ENCODE peak calls at places on chromosomes 16 and 17, in six cellular contexts. C is suprapubic skin, F is lower lobe of right lung, M is hepatocyte, Z is breast epithelium, X is SK-N-SH. T is an unnamed sample.
A peak's percentile ranks its signal among the peaks of the same experiment; 100 is the strongest.

GRCh38 chr17:60901806-60902205 is 224.2 kb downstream of the BCAS3 start:
- DNase-seq in C (no peak), F (no peak), M (no peak), Z (no peak), X (no peak), T (no peak)

GRCh38 chr16:28260193-28260592 is 32.1 kb upstream of the SBK1 start:
- DNase-seq in C (no peak), F (no peak), M (no peak), Z (no peak), X (no peak), T (no peak)

GRCh38 chr17:37067555-37068111 is 118.9 kb downstream of the AATF start:
- DNase-seq in C (no peak), F (no peak), M (peak; percentile 72), Z (peak; percentile 68), X (peak; percentile 44), T (no peak)

GRCh38 chr16:1580956-1581355 is 30.9 kb downstream of the IFT140 start:
- DNase-seq in C (no peak), F (no peak), M (no peak), Z (no peak), X (no peak), T (no peak)

GRCh38 chr17:42317256-42317966 is 29.1 kb downstream of the STAT5A start:
- DNase-seq in C (no peak), F (no peak), M (peak; percentile 33), Z (no peak), X (no peak), T (no peak)

GRCh38 chr16:85759136-85759535 is 8.2 kb upstream of the C16orf74 start:
- DNase-seq in C (no peak), F (no peak), M (no peak), Z (no peak), X (no peak), T (no peak)

GRCh38 chr17:71460943-71461342 is 659.9 kb upstream of the SOX9 start:
- DNase-seq in C (no peak), F (no peak), M (peak; percentile 54), Z (no peak), X (no peak), T (peak; percentile 49)

GRCh38 chr16:11586375-11586855 is 304 bp downstream of the LITAF start:
- DNase-seq in C (no peak), F (no peak), M (peak; percentile 27), Z (no peak), X (no peak), T (no peak)

GRCh38 chr17:7989781-7990655 is 12.4 kb upstream of the GUCY2D start:
- DNase-seq in C (peak; percentile 93), F (peak; percentile 91), M (peak; percentile 88), Z (peak; percentile 85), X (peak; percentile 93), T (peak; percentile 86)

GRCh38 chr17:32879143-32879542 is 2.2 kb upstream of the MYO1D start:
- DNase-seq in C (no peak), F (no peak), M (no peak), Z (no peak), X (no peak), T (no peak)

GRCh38 chr17:32876414-32877163 is at the start of gene MYO1D:
- DNase-seq in C (peak; percentile 82), F (peak; percentile 83), M (peak; percentile 88), Z (peak; percentile 68), X (peak; percentile 73), T (peak; percentile 85)

GRCh38 chr17:32878211-32878610 is 1.3 kb upstream of the MYO1D start:
- DNase-seq in C (peak; percentile 86), F (peak; percentile 75), M (no peak), Z (peak; percentile 61), X (no peak), T (peak; percentile 72)

GRCh38 chr17:32875904-32876413 is 965 bp downstream of the MYO1D start:
- DNase-seq in C (no peak), F (no peak), M (no peak), Z (no peak), X (no peak), T (no peak)

GRCh38 chr17:32877164-32877764 is 340 bp upstream of the MYO1D start:
- DNase-seq in C (peak; percentile 91), F (peak; percentile 94), M (peak; percentile 98), Z (peak; percentile 87), X (peak; percentile 98), T (peak; percentile 93)
- TF ChIP-seq CTCF in C (peak; percentile 90), F (peak; percentile 73), M (peak; percentile 72), Z (no peak), X (peak; percentile 76), T (peak; percentile 76)

GRCh38 chr17:48057626-48058025 is 9.5 kb downstream of the NFE2L1 start:
- DNase-seq in C (no peak), F (no peak), M (no peak), Z (no peak), X (no peak), T (no peak)

GRCh38 chr17:48056879-48057278 is 8.7 kb downstream of the NFE2L1 start:
- DNase-seq in C (no peak), F (no peak), M (no peak), Z (no peak), X (no peak), T (no peak)

GRCh38 chr17:48055531-48056245 is 7.5 kb downstream of the NFE2L1 start:
- DNase-seq in C (no peak), F (no peak), M (peak; percentile 48), Z (no peak), X (no peak), T (no peak)

GRCh38 chr17:48054238-48055185 is 6.4 kb downstream of the NFE2L1 start:
- DNase-seq in C (no peak), F (peak; percentile 76), M (peak; percentile 89), Z (peak; percentile 69), X (peak; percentile 97), T (peak; percentile 90)

DNA sequence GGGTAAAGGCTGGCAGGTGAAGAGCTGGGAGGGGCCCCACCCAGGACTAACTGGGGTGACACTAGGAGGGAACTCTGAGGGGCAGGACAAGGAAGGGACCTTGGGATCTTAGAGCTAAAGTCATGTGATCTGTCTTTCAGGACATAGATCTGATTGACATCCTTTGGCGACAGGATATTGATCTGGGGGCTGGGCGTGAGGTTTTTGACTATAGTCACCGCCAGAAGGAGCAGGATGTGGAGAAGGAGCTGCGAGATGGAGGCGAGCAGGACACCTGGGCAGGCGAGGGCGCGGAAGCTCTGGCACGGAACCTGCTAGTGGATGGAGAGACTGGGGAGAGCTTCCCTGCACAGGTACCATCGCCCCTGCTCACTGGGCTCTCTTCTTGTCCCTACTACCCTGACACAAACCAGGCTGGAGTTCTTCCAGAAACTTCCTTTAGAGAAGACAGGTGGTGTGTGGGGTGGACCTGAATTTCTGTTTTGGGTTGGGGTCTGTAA is 8.1 kb downstream of the NFE2L1 start:
- DNase-seq in C (no peak), F (no peak), M (no peak), Z (no peak), X (no peak), T (no peak)
- H3K27ac ChIP-seq in C (no peak overlapping the region), F (no peak overlapping the region), M (peak overlapping the region; percentile 48), Z (peak overlapping the region; percentile 25), X (peak overlapping the region; percentile 55), T (peak overlapping the region; percentile 29)

GRCh38 chr17:44084131-44084538 is 13.6 kb downstream of the G6PC3 start:
- DNase-seq in C (no peak), F (no peak), M (no peak), Z (no peak), X (peak; percentile 78), T (no peak)

GRCh38 chr17:44081681-44082080 is 11.1 kb downstream of the G6PC3 start:
- DNase-seq in C (no peak), F (peak; percentile 4), M (no peak), Z (no peak), X (no peak), T (no peak)

GRCh38 chr17:44084921-44085320 is 14.4 kb downstream of the G6PC3 start:
- DNase-seq in C (no peak), F (no peak), M (no peak), Z (no peak), X (no peak), T (no peak)

GRCh38 chr17:44082206-44082605 is 11.7 kb downstream of the G6PC3 start:
- DNase-seq in C (no peak), F (peak; percentile 24), M (no peak), Z (no peak), X (peak; percentile 14), T (no peak)

DNA sequence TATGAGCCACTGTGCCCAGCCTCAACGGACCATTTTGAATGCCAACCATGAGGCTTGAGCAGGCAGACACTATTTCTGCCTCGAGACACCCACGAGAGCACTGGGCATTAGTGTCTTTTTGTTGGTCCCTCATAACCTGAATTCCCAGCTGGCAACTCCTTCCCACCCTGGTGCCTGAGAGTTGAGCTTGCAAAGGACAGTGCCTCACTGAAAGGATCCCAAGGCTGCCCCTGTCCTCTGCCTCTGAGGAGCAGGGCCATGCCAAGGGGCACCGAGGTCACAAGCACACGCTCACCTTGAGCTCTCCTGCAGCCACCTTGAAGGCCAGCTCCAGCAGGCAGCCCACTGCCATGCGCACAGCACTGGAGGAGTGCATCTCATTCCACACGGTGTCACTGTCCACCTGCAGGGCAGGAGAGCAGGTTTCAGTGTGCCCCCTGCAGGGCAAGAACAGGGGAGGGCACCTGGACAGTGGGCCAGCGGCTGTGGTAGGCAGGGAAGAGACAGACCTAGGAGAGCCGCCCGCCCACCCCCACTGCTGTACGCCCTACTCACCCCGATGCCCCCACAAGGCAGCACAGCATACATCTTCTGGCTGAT is 12.8 kb downstream of the G6PC3 start:
- DNase-seq in C (no peak), F (no peak), M (no peak), Z (no peak), X (peak; percentile 50), T (no peak)
- TF ChIP-seq CTCF in C (no peak), F (no peak), M (peak; percentile 33), Z (no peak), X (peak; percentile 25), T (no peak)

GRCh38 chr17:76536511-76537287 is 810 bp downstream of the CYGB start:
- DNase-seq in C (no peak), F (no peak), M (no peak), Z (no peak), X (peak; percentile 48), T (no peak)

GRCh38 chr17:76537578-76538280 is at the start of gene CYGB:
- DNase-seq in C (no peak), F (peak; percentile 59), M (peak; percentile 64), Z (no peak), X (peak; percentile 91), T (no peak)

GRCh38 chr17:76535788-76536510 is 1.6 kb downstream of the CYGB start:
- DNase-seq in C (no peak), F (no peak), M (no peak), Z (no peak), X (peak; percentile 37), T (no peak)

GRCh38 chr17:76537288-76537577 is 276 bp downstream of the CYGB start:
- DNase-seq in C (no peak), F (no peak), M (no peak), Z (peak; percentile 71), X (peak; percentile 87), T (peak; percentile 74)

DNA sequence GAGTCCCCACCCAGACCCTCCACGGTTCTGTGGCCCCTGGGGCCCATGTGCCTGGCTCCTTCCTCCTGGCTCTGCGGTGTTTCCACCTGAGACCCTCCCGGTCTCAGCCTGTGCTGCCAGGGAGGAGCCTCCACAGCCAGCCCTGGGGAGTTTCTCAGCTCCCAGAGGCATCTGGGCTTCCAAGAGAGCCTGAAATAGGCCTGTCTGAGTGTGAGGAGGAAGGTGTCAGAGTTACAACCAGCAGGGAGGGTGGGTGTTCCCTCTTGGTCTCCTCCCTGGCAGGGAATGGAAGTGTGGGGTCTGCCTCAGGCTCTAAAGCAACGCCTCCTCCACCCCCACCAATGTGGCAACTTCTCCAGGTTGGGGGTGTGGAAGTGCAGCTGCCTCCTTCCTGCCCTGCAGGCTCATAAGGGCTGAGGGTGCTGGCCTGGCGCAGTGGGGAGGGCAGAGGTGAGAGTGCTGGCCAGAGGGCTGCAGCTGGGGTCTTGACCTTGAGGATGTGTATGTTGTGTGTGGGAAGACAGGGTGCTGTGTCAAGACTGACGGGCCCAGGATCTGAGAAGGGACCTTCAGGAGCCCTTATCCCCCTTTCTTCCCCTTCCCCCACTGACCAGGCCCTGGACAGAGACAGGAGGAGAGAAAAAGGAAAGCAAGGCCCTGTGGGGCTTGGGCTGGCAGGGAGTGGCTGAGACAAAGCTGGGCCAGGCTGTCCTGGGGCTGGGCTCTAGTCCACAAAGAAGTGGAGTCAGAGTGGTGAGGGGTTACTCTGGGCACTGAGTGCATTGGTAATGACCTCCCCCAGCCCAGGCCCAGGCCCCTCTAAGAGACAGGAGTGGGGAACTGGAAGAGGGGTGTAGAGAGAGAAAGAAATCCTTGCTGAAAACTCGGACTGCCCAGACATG is 2.4 kb downstream of the CYGB start:
- DNase-seq in C (no peak), F (no peak), M (peak; percentile 3), Z (no peak), X (peak; percentile 26), T (no peak)
- H3K27ac ChIP-seq in C (no peak overlapping the region), F (no peak overlapping the region), M (no peak overlapping the region), Z (peak overlapping the region; percentile 92), X (no peak overlapping the region), T (no peak overlapping the region)

T was measured in thyroid gland.